ENCODE peak calls at places on chromosomes 12 and 14, in eight cellular contexts. V is breast epithelium; F is adipocyte; H is stimulated activated CD4-positive, alpha-beta T cell treated with anti-CD3 and anti-CD28 coated beads, Interleukin-1b, Interleukin-23, amount 100 ng/mL, for 48 hours; W is HS-5; Q is GM10248; C is GM12878; U is MV-4-11. K is an unnamed sample.

GRCh38 chr14:91614187-91614586 is 104.1 kb upstream of the PPP4R3A start:
- DNase-seq in V (no peak), F (no peak), H (no peak), W (peak; percentile 3), Q (no peak), C (no peak), U (no peak), K (no peak)

GRCh38 chr14:76948213-76948947 is 80.1 kb downstream of the IRF2BPL start:
- DNase-seq in V (no peak), F (no peak), H (no peak), W (no peak), Q (no peak), C (no peak), U (no peak), K (no peak)

GRCh38 chr14:56268039-56268438 is 149.8 kb downstream of the PELI2 start:
- DNase-seq in V (no peak), F (peak; percentile 16), H (no peak), W (peak; percentile 33), Q (no peak), C (no peak), U (no peak), K (no peak)

GRCh38 chr12:12445882-12446181 is 89.0 kb downstream of the BORCS5 start:
- DNase-seq in V (no peak), F (no peak), H (no peak), W (no peak), Q (no peak), C (no peak), U (no peak), K (no peak)

GRCh38 chr12:124279846-124280360 is 15.0 kb upstream of the RFLNA start:
- DNase-seq in V (peak; percentile 34), F (peak; percentile 19), H (no peak), W (no peak), Q (no peak), C (no peak), U (no peak), K (no peak)

GRCh38 chr14:22994762-22995275 is 12.5 kb upstream of the AJUBA start:
- DNase-seq in V (peak; percentile 75), F (peak; percentile 77), H (peak; percentile 17), W (no peak), Q (peak; percentile 45), C (no peak), U (peak; percentile 21), K (peak; percentile 78)

GRCh38 chr12:127393896-127394295 is 873.1 kb upstream of the TMEM132C start:
- DNase-seq in V (no peak), F (peak; percentile 59), H (no peak), W (no peak), Q (no peak), C (no peak), U (no peak), K (no peak)

GRCh38 chr12:131121705-131122405 is 168.1 kb downstream of the ADGRD1 start:
- DNase-seq in V (no peak), F (no peak), H (no peak), W (no peak), Q (no peak), C (no peak), U (no peak), K (no peak)

GRCh38 chr14:92716131-92716530 is 32.3 kb downstream of the LGMN start:
- DNase-seq in V (no peak), F (no peak), H (no peak), W (no peak), Q (no peak), C (no peak), U (no peak), K (no peak)

GRCh38 chr12:22016982-22017381 is 29.0 kb upstream of the CMAS start:
- DNase-seq in V (no peak), F (no peak), H (no peak), W (no peak), Q (no peak), C (no peak), U (no peak), K (no peak)

GRCh38 chr12:40969796-40970195 is 218.3 kb upstream of the PDZRN4 start:
- DNase-seq in V (no peak), F (no peak), H (no peak), W (no peak), Q (no peak), C (no peak), U (no peak), K (no peak)

GRCh38 chr12:119704065-119704747 is 36.3 kb downstream of the PRKAB1 start:
- DNase-seq in V (no peak), F (no peak), H (no peak), W (no peak), Q (no peak), C (no peak), U (no peak), K (no peak)

GRCh38 chr12:25459541-25459951 is 93.5 kb downstream of the LMNTD1 start:
- DNase-seq in V (no peak), F (no peak), H (no peak), W (no peak), Q (peak; percentile 21), C (peak; percentile 5), U (peak; percentile 87), K (peak; percentile 84)

GRCh38 chr12:115303751-115304309 is 619.9 kb upstream of the TBX3 start:
- DNase-seq in V (no peak), F (no peak), H (no peak), W (no peak), Q (no peak), C (no peak), U (no peak), K (no peak)

GRCh38 chr12:97276198-97276580 is 186.4 kb upstream of the RMST start:
- DNase-seq in V (no peak), F (no peak), H (no peak), W (no peak), Q (no peak), C (no peak), U (no peak), K (no peak)

GRCh38 chr12:47734725-47735480 is 9.6 kb upstream of the ENDOU start:
- DNase-seq in V (no peak), F (no peak), H (no peak), W (no peak), Q (no peak), C (no peak), U (no peak), K (no peak)

GRCh38 chr14:98878278-98878677 is 393.7 kb downstream of the BCL11B start:
- DNase-seq in V (no peak), F (no peak), H (no peak), W (no peak), Q (no peak), C (no peak), U (no peak), K (no peak)

GRCh38 chr14:99120147-99121026 is 151.6 kb downstream of the BCL11B start:
- DNase-seq in V (peak; percentile 15), F (no peak), H (no peak), W (no peak), Q (no peak), C (no peak), U (no peak), K (no peak)

GRCh38 chr12:4212845-4213244 is 60.7 kb upstream of the CCND2 start:
- DNase-seq in V (no peak), F (no peak), H (no peak), W (no peak), Q (no peak), C (no peak), U (no peak), K (no peak)

GRCh38 chr12:5022465-5023061 is 21.1 kb upstream of the KCNA5 start:
- DNase-seq in V (peak; percentile 24), F (peak; percentile 55), H (peak; percentile 26), W (no peak), Q (peak; percentile 84), C (no peak), U (peak; percentile 19), K (no peak)

GRCh38 chr14:74867673-74868072 is 8.3 kb downstream of the PROX2 start:
- DNase-seq in V (peak; percentile 48), F (peak; percentile 82), H (peak; percentile 57), W (no peak), Q (no peak), C (no peak), U (peak; percentile 65), K (peak; percentile 53)

GRCh38 chr14:72605921-72606220 is 288.0 kb downstream of the DPF3 start:
- DNase-seq in V (no peak), F (no peak), H (no peak), W (no peak), Q (no peak), C (no peak), U (no peak), K (no peak)

GRCh38 chr12:46660276-46660675 is 165.5 kb downstream of the SLC38A4 start:
- DNase-seq in V (no peak), F (peak; percentile 33), H (no peak), W (no peak), Q (no peak), C (no peak), U (no peak), K (peak; percentile 36)

GRCh38 chr12:2298556-2299195 is 245.9 kb downstream of the CACNA1C start:
- DNase-seq in V (no peak), F (no peak), H (no peak), W (no peak), Q (no peak), C (no peak), U (no peak), K (no peak)

GRCh38 chr14:61322799-61323290 is 1.5 kb downstream of the PRKCH start:
- DNase-seq in V (no peak), F (peak; percentile 7), H (no peak), W (no peak), Q (no peak), C (no peak), U (no peak), K (peak; percentile 45)

GRCh38 chr14:63050694-63051093 is 5.4 kb upstream of the KCNH5 start:
- DNase-seq in V (no peak), F (no peak), H (no peak), W (no peak), Q (no peak), C (no peak), U (no peak), K (no peak)

GRCh38 chr12:64083285-64084210 is 138.5 kb downstream of the KICS2 start:
- DNase-seq in V (peak; percentile 68), F (peak; percentile 94), H (no peak), W (peak; percentile 50), Q (no peak), C (no peak), U (no peak), K (no peak)

GRCh38 chr14:68574906-68575305 is 218.0 kb downstream of the ZFP36L1 start:
- DNase-seq in V (no peak), F (no peak), H (no peak), W (no peak), Q (no peak), C (no peak), U (no peak), K (no peak)

GRCh38 chr12:6312529-6313325 is 2.2 kb downstream of the PLEKHG6 start:
- DNase-seq in V (peak; percentile 90), F (peak; percentile 38), H (no peak), W (no peak), Q (peak; percentile 74), C (peak; percentile 94), U (no peak), K (no peak)

GRCh38 chr14:68820999-68821683 is 28.3 kb upstream of the ZFP36L1 start:
- DNase-seq in V (peak; percentile 14), F (no peak), H (no peak), W (no peak), Q (peak; percentile 67), C (peak; percentile 83), U (no peak), K (no peak)

GRCh38 chr14:28751467-28752058 is 15.0 kb upstream of the FOXG1 start:
- DNase-seq in V (no peak), F (peak; percentile 78), H (no peak), W (no peak), Q (no peak), C (peak; percentile 7), U (peak; percentile 35), K (peak; percentile 82)

GRCh38 chr12:28369483-28369882 is 179.2 kb downstream of the CCDC91 start:
- DNase-seq in V (no peak), F (no peak), H (peak; percentile 1), W (no peak), Q (no peak), C (no peak), U (no peak), K (no peak)

GRCh38 chr14:94051115-94051514 is 25.0 kb downstream of the OTUB2 start:
- DNase-seq in V (peak; percentile 37), F (peak; percentile 63), H (no peak), W (no peak), Q (no peak), C (no peak), U (no peak), K (peak; percentile 35)

GRCh38 chr14:35369701-35370191 is 34.8 kb downstream of the NFKBIA start:
- DNase-seq in V (no peak), F (no peak), H (no peak), W (no peak), Q (no peak), C (no peak), U (no peak), K (no peak)

K was measured in Kasumi-1.